ENCODE peak calls at places on chromosomes 12 and 14, in eight cellular contexts. M is occipital lobe; Y is GDM1; K is mucosa of gallbladder; D is stromal cell of bone marrow; J is CD4-positive, alpha-beta T cell; T is transverse colon; S is caudate nucleus. G is an unnamed sample.

GRCh38 chr14:87824261-87824660 is 168.7 kb downstream of the GALC start:
- DNase-seq in S (no peak), J (no peak), T (no peak), Y (no peak), D (no peak), K (no peak), M (no peak), G (no peak)

GRCh38 chr12:120884644-120885043 is 19.5 kb downstream of the SPPL3 start:
- DNase-seq in S (no peak), D (no peak), T (no peak), J (no peak), M (no peak), K (no peak), Y (no peak), G (no peak)

GRCh38 chr12:11707535-11707934 is 58.1 kb downstream of the ETV6 start:
- DNase-seq in S (no peak), J (no peak), M (no peak), K (peak), D (no peak), Y (no peak), T (peak), G (peak)

GRCh38 chr12:51323966-51324895 is at the start of gene BIN2:
- DNase-seq in M (no peak), S (no peak), D (no peak), Y (peak), J (peak), K (peak), T (peak), G (no peak)

GRCh38 chr12:127169321-127170270 is 1097.4 kb upstream of the TMEM132C start:
- DNase-seq in J (no peak), S (no peak), K (no peak), D (no peak), T (no peak), Y (no peak), M (no peak), G (no peak)

GRCh38 chr14:88868558-88869159 is 44.2 kb downstream of the TTC8 start:
- DNase-seq in Y (no peak), T (no peak), K (no peak), J (no peak), D (peak), M (no peak), S (no peak), G (no peak)

GRCh38 chr14:37681486-37681885 is 86.1 kb downstream of the TTC6 start:
- DNase-seq in Y (no peak), K (no peak), D (no peak), T (no peak), S (no peak), M (no peak), J (no peak), G (no peak)

GRCh38 chr14:53458368-53458814 is 305.3 kb upstream of the DDHD1 start:
- DNase-seq in T (no peak), J (no peak), D (no peak), Y (no peak), K (no peak), M (no peak), S (no peak), G (no peak)

GRCh38 chr12:53550595-53550994 is 43.3 kb upstream of the NPFF start:
- DNase-seq in T (no peak), K (no peak), Y (no peak), J (no peak), D (no peak), S (no peak), M (no peak), G (no peak)

GRCh38 chr12:49187184-49187583 is 1.7 kb downstream of the TUBA1A start:
- DNase-seq in Y (no peak), T (no peak), M (peak), D (peak), K (peak), J (no peak), S (peak), G (peak)

GRCh38 chr14:105882626-105883025 is 356.2 kb downstream of the TMEM121 start:
- DNase-seq in M (no peak), T (peak), D (no peak), K (no peak), S (no peak), Y (no peak), J (no peak), G (no peak)

GRCh38 chr12:11970155-11970520 is 100.6 kb upstream of the BCL2L14 start:
- DNase-seq in M (no peak), Y (no peak), S (no peak), D (no peak), T (no peak), J (no peak), K (no peak), G (no peak)

GRCh38 chr12:6434205-6435180 is 10.3 kb upstream of the CD27 start:
- DNase-seq in M (no peak), Y (no peak), D (no peak), T (no peak), K (no peak), J (no peak), S (no peak), G (peak)

GRCh38 chr12:1828863-1829262 is 8.5 kb downstream of the LRTM2 start:
- DNase-seq in D (no peak), K (no peak), S (no peak), Y (no peak), J (no peak), T (no peak), M (no peak), G (no peak)

GRCh38 chr12:124452576-124453391 is 114.6 kb downstream of the NCOR2 start:
- DNase-seq in T (no peak), K (no peak), Y (no peak), J (no peak), D (no peak), M (no peak), S (no peak), G (no peak)

GRCh38 chr12:63968685-63969084 is 124.2 kb downstream of the SRGAP1 start:
- DNase-seq in J (no peak), S (peak), Y (no peak), K (no peak), T (no peak), D (no peak), M (peak), G (no peak)

GRCh38 chr12:68420225-68421008 is 88.3 kb upstream of the MDM1 start:
- DNase-seq in M (no peak), Y (no peak), T (no peak), K (peak), J (no peak), S (no peak), D (peak), G (peak)

GRCh38 chr14:57961793-57962075 is 95.8 kb upstream of the SLC35F4 start:
- DNase-seq in K (no peak), D (no peak), J (no peak), S (no peak), T (no peak), M (no peak), Y (no peak), G (no peak)

GRCh38 chr14:23327947-23328744 is 6.9 kb downstream of the PABPN1 start:
- DNase-seq in Y (peak), T (peak), J (peak), K (peak), D (peak), M (peak), S (no peak), G (peak)

G was measured in body of pancreas.